ENCODE peak calls at places on chromosomes 13 and 19, in five cellular contexts. H is PC-9, K is OCI-LY7, I is neural progenitor cell, J is IMR-90. Y is an unnamed sample.

GRCh38 chr13:54194233-54195024 is 1165.8 kb downstream of the OLFM4 start:
- DNase-seq in H (no peak), K (no peak), I (no peak), J (no peak), Y (no peak)

GRCh38 chr13:24161010-24161775 is 673 bp downstream of the SPATA13 start:
- DNase-seq in H (peak; percentile 40), K (peak; percentile 45), I (peak; percentile 37), J (no peak), Y (peak; percentile 90)

GRCh38 chr19:12665281-12665573 is 1.3 kb downstream of the MAN2B1 start:
- DNase-seq in H (no peak), K (peak; percentile 92), I (no peak), J (no peak), Y (no peak)

GRCh38 chr19:37999309-38000213 is 92.6 kb downstream of the SIPA1L3 start:
- DNase-seq in H (no peak), K (no peak), I (no peak), J (peak; percentile 98), Y (peak; percentile 90)

GRCh38 chr13:24923305-24923640 is 159.3 kb downstream of the RNF17 start:
- DNase-seq in H (no peak), K (peak; percentile 83), I (no peak), J (peak; percentile 75), Y (peak; percentile 86)

GRCh38 chr13:108776650-108777049 is 147.2 kb downstream of the MYO16 start:
- DNase-seq in H (no peak), K (no peak), I (no peak), J (no peak), Y (no peak)

GRCh38 chr13:73684286-73684685 is 449.9 kb downstream of the KLF12 start:
- DNase-seq in H (no peak), K (no peak), I (no peak), J (no peak), Y (no peak)

GRCh38 chr19:46529622-46530451 is 34.2 kb upstream of the PNMA8B start:
- DNase-seq in H (peak; percentile 64), K (peak; percentile 65), I (peak; percentile 70), J (peak; percentile 54), Y (peak; percentile 95)

GRCh38 chr19:305240-306150 is 14.3 kb upstream of the PLPP2 start:
- DNase-seq in H (no peak), K (no peak), I (no peak), J (no peak), Y (peak; percentile 81)

GRCh38 chr19:829129-829758 is 1.6 kb downstream of the AZU1 start:
- DNase-seq in H (no peak), K (no peak), I (no peak), J (no peak), Y (no peak)

GRCh38 chr19:53597023-53597422 is 34.8 kb upstream of the DPRX start:
- DNase-seq in H (peak; percentile 90), K (no peak), I (no peak), J (no peak), Y (no peak)

GRCh38 chr19:39174142-39174541 is 22.6 kb upstream of the NCCRP1 start:
- DNase-seq in H (no peak), K (no peak), I (no peak), J (no peak), Y (peak; percentile 69)

GRCh38 chr19:3982701-3983541 is 2.3 kb downstream of the EEF2 start:
- DNase-seq in H (no peak), K (no peak), I (no peak), J (peak; percentile 74), Y (peak; percentile 94)

DNA sequence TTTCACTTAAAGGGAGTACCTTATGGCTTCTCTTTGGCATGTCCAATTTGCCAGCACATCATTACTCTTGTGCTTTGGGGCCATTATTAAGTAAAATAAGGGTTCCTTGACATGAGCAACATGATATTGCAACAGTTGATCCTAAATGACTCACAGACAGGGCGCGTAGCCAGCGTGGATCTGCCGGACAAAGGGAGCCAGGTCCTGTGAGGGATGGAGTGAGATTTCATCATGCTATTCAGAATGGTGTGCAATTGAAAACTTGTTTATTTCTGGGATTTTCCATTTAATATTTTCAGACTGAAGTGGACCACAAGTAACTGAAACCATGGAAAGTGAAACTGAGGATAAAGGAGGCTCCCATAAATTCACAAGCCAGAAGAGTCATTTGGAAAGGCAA is 48.6 kb upstream of the WASF3 start:
- DNase-seq in H (no peak), K (no peak), I (no peak), J (peak; percentile 95), Y (peak; percentile 72)
- H3K4me2 ChIP-seq in H (peak overlapping the region; percentile 26), K (no peak overlapping the region), I (no peak overlapping the region), J (no peak overlapping the region), Y (peak overlapping the region; percentile 20)

GRCh38 chr13:104534847-104535246 is 1468.6 kb upstream of the SLC10A2 start:
- DNase-seq in H (no peak), K (peak; percentile 0), I (peak; percentile 17), J (no peak), Y (no peak)
- TF ChIP-seq CTCF in H (no peak), K (peak; percentile 43), I (peak; percentile 40), J (no peak), Y (no peak)

DNA sequence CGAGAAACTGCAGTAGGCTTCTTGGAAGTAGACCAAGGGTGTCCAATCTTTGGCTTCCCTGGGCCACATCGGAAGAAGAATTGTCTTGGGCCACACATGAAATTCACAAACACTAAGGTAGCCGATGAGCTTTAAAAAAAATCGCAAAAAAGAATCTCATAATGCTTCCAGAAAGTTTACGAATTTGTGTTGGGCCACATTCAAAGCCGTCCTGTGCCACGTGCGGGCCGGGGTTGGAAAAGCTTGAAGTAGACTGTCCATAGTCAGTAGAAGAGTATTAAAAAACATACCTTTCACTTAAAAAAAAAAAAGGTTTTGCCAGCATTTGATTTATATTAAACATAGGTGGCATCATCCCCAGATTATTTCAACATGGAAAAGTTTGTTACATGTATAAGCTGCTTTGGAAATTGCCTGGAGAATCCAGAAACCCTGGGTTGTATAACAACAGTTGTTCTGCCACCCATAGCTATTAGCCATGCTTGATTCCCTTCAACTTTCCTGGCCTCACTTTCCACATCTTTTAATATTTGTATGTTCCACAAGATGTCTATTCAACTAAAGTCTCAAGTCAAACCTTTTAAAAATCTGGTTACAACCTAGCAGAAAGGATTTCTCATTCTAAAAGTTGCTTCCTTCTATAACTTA is 1.0 kb downstream of the IFT88 start:
- DNase-seq in H (no peak), K (no peak), I (no peak), J (no peak), Y (no peak)
- H2AFZ ChIP-seq in H (peak overlapping the region; percentile 85), K (peak overlapping the region; percentile 99), I (peak overlapping the region; percentile 84), J (no peak overlapping the region), Y (peak overlapping the region; percentile 91)

GRCh38 chr13:105665284-105665683 is 870.2 kb downstream of the EFNB2 start:
- DNase-seq in H (no peak), K (no peak), I (no peak), J (peak; percentile 54), Y (no peak)

GRCh38 chr13:105672911-105673310 is 862.6 kb downstream of the EFNB2 start:
- DNase-seq in H (no peak), K (no peak), I (no peak), J (no peak), Y (no peak)

GRCh38 chr13:105670179-105671015 is 865.1 kb downstream of the EFNB2 start:
- DNase-seq in H (no peak), K (no peak), I (no peak), J (no peak), Y (no peak)
- H3K4me2 ChIP-seq in H (no peak overlapping the region), K (no peak overlapping the region), I (no peak overlapping the region), J (no peak overlapping the region), Y (no peak overlapping the region)